ENCODE peak calls at places on chromosomes 6 and 20, in nine cellular contexts. S is GM10248; Z is GM13977; N is Peyer's patch; B is CD8-positive, alpha-beta T cell; X is fibroblast of lung; P is kidney; Q is lower lobe of right lung; F is mucosa of descending colon. L is an unnamed sample.

GRCh38 chr6:14857501-14857900 is 388.4 kb upstream of the JARID2 start:
- DNase-seq in S (peak; percentile 44), Z (peak; percentile 30), N (no peak), B (peak; percentile 81), X (no peak), P (peak; percentile 71), Q (peak; percentile 59), F (peak; percentile 32), L (no peak)

GRCh38 chr6:729646-730320 is 36.8 kb upstream of the EXOC2 start:
- DNase-seq in S (no peak), Z (no peak), N (no peak), B (no peak), X (no peak), P (no peak), Q (no peak), F (no peak), L (no peak)

GRCh38 chr20:53576586-53577318 is 16.9 kb downstream of the ZNF217 start:
- DNase-seq in S (no peak), Z (no peak), N (no peak), B (no peak), X (no peak), P (no peak), Q (no peak), F (no peak), L (no peak)

GRCh38 chr6:68333444-68333843 is 301.6 kb upstream of the ADGRB3 start:
- DNase-seq in S (no peak), Z (no peak), N (no peak), B (no peak), X (no peak), P (no peak), Q (no peak), F (no peak), L (no peak)

GRCh38 chr6:115796829-115797228 is 263.9 kb downstream of the FRK start:
- DNase-seq in S (no peak), Z (no peak), N (no peak), B (no peak), X (no peak), P (no peak), Q (no peak), F (no peak), L (no peak)

GRCh38 chr6:132391391-132392291 is 9.6 kb downstream of the MOXD1 start:
- DNase-seq in S (no peak), Z (no peak), N (no peak), B (no peak), X (peak; percentile 96), P (peak; percentile 74), Q (no peak), F (peak; percentile 32), L (peak; percentile 82)

GRCh38 chr6:109816452-109817374 is 125.6 kb downstream of the FIG4 start:
- DNase-seq in S (no peak), Z (no peak), N (no peak), B (no peak), X (no peak), P (no peak), Q (no peak), F (peak; percentile 13), L (no peak)

GRCh38 chr20:22542427-22542826 is 41.9 kb downstream of the FOXA2 start:
- DNase-seq in S (no peak), Z (no peak), N (no peak), B (no peak), X (no peak), P (no peak), Q (no peak), F (no peak), L (no peak)

DNA sequence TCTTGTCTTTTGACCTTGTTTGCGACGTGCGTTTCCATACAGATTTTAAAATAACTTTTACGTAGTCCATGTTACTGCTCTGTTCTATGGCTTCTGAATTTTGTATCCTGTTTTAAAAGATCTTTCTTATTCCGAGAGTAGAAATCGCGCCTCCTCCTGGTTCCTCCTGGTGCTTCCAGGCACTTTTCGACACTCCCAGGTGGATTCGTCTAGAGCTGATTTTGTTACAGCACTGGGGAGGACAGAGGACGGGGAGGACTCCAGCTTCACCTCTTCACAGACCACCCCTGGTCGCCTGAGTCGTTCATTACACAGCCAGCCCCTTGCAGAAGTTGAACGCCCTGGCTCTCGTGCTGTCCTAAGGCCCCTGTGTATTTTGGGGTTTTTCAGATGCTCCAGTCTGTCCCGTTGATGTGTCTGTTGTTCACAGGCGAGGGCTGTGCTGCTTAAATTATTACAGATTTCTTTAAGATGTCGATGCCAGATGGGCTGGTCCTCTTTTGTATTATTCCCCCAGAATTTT is 30.4 kb downstream of the COL20A1 start:
- DNase-seq in S (no peak), Z (no peak), N (no peak), B (no peak), X (no peak), P (no peak), Q (no peak), F (no peak), L (no peak)
- TF ChIP-seq CTCF in S (no peak), Z (no peak), N (no peak), B (no peak), X (peak; percentile 7), P (no peak), Q (no peak), F (no peak), L (no peak)

DNA sequence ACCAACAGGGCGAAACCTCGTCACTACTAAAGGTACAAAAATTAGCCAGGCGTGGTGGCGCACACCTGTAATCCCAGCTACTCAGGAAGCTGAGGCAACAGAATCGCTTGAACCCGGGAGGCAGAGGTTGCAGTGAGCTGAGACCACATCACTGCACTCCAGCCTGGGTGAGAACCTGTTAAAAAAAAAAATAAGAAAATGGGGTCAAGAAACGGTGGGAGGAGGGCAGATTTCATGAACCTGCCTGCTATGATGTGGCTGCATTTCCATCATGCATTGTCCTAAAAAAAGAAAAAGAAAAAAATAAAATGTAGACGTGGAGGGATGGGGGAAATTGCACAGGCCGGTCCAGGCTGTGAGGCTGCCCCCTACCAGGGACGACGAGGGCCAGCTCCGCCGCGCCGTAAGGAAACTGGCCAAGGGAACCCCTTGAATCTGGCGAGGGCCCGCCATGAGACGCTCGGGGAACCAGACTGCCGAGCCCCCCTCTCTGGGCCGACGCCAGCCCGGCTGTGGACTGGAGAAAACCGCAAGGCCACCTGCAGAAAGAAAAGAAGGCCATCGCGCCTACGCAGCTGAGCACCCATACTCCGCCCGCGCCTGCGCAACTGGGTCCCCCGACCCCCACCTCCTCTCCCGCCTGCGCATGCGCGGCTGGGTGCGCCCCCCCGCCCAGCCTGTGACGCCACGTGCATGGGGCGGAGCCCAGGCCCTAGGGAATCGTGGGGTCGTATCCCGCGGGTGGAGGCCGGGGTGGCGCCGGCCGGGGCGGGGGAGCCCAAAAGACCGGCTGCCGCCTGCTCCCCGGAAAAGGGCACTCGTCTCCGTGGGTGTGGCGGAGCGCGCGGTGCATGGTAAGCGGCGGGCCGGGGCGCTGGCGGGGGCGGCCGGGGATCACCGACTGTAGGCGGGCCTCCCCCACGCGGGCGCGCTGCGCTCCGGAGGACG is at the start of gene ENTPD6:
- DNase-seq in S (peak; percentile 98), Z (peak; percentile 98), N (peak; percentile 96), B (peak; percentile 96), X (peak; percentile 83), P (peak; percentile 97), Q (peak; percentile 92), F (peak; percentile 94), L (peak; percentile 46)
- TF ChIP-seq CTCF in S (no peak), Z (peak; percentile 20), N (no peak), B (no peak), X (peak; percentile 27), P (no peak), Q (no peak), F (no peak), L (peak; percentile 11)

GRCh38 chr6:56837322-56837894 is 117.5 kb upstream of the BEND6 start:
- DNase-seq in S (no peak), Z (no peak), N (no peak), B (no peak), X (no peak), P (no peak), Q (no peak), F (no peak), L (no peak)

GRCh38 chr6:56838965-56839364 is 115.9 kb upstream of the BEND6 start:
- DNase-seq in S (no peak), Z (no peak), N (no peak), B (no peak), X (no peak), P (no peak), Q (no peak), F (no peak), L (no peak)

GRCh38 chr6:56839533-56840183 is 115.2 kb upstream of the BEND6 start:
- DNase-seq in S (no peak), Z (no peak), N (no peak), B (no peak), X (no peak), P (no peak), Q (no peak), F (no peak), L (no peak)

GRCh38 chr6:56835612-56836011 is 119.3 kb upstream of the BEND6 start:
- DNase-seq in S (no peak), Z (no peak), N (no peak), B (no peak), X (no peak), P (no peak), Q (no peak), F (no peak), L (no peak)

DNA sequence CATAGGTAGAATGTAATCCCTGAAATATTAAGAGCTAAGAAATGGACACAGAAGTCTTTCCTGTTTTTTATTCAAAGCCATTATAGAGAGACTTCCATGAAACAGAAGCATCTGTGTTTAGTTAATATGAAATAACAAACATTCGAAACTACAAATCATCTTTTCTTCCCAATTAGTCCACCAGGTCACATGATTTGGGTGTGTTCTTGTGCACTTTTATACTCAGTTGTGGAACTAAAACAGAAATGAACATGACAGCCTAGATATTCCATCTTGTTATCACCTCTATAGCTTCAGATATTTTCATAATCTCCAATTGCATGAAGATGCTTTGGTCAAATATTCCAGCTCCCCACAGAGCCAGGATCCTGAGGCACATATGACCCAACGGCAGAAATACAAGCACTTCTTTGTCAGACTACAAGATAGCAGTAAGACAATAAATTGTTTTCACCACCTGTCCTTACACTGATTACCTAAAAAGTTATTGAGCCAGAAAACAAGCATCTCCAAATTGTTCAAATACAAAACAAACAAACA is 116.8 kb upstream of the BEND6 start:
- DNase-seq in S (no peak), Z (no peak), N (no peak), B (no peak), X (no peak), P (no peak), Q (no peak), F (no peak), L (no peak)
- TF ChIP-seq CTCF in S (no peak), Z (no peak), N (no peak), B (no peak), X (no peak), P (no peak), Q (no peak), F (no peak), L (no peak)

GRCh38 chr6:41602422-41602743 is 35.9 kb upstream of the MDFI start:
- DNase-seq in S (no peak), Z (no peak), N (no peak), B (no peak), X (no peak), P (no peak), Q (no peak), F (peak; percentile 52), L (no peak)

GRCh38 chr6:41600499-41601247 is 37.6 kb upstream of the MDFI start:
- DNase-seq in S (no peak), Z (no peak), N (no peak), B (no peak), X (no peak), P (no peak), Q (peak; percentile 34), F (no peak), L (no peak)

GRCh38 chr6:41601248-41601549 is 37.1 kb upstream of the MDFI start:
- DNase-seq in S (no peak), Z (no peak), N (no peak), B (no peak), X (no peak), P (no peak), Q (no peak), F (no peak), L (no peak)

GRCh38 chr6:41604006-41604405 is 34.3 kb upstream of the MDFI start:
- DNase-seq in S (no peak), Z (no peak), N (no peak), B (no peak), X (no peak), P (no peak), Q (no peak), F (no peak), L (no peak)

GRCh38 chr6:41602864-41603608 is 35.2 kb upstream of the MDFI start:
- DNase-seq in S (peak; percentile 87), Z (peak; percentile 90), N (peak; percentile 79), B (peak; percentile 74), X (peak; percentile 79), P (peak; percentile 89), Q (peak; percentile 81), F (peak; percentile 84), L (no peak)
- TF ChIP-seq CTCF in S (peak; percentile 97), Z (peak; percentile 91), N (peak; percentile 88), B (peak; percentile 62), X (peak; percentile 92), P (peak; percentile 91), Q (peak; percentile 88), F (peak; percentile 76), L (peak; percentile 89)